ENCODE peak calls at places on chromosomes 16 and 17, in seven cellular contexts. Y is amygdala; C is activated CD4-positive, alpha-beta T cell treated with anti-CD3 and anti-CD28 coated beads for 48 hours; T is nephron progenitor cell; Z is iPS-NIHi11; B is thyroid gland; E is ELF-1. U is an unnamed sample.
A peak's percentile ranks its signal among the peaks of the same experiment; 100 is the strongest.

GRCh38 chr16:87469186-87469585 is 23.6 kb downstream of the ZCCHC14 start:
- DNase-seq in Z (no peak), T (no peak), Y (no peak), B (no peak), C (no peak), E (no peak), U (no peak)

GRCh38 chr16:610513-611381 is 20.0 kb upstream of the WFIKKN1 start:
- DNase-seq in T (no peak), E (peak; percentile 65), Z (peak; percentile 93), B (peak; percentile 61), C (peak; percentile 76), Y (no peak), U (peak; percentile 58)

GRCh38 chr16:11202260-11203091 is 53.5 kb downstream of the SOCS1 start:
- DNase-seq in B (no peak), T (no peak), Z (no peak), E (no peak), Y (no peak), C (no peak), U (peak; percentile 46)

GRCh38 chr17:265726-266125 is 84.3 kb upstream of the DOC2B start:
- DNase-seq in E (no peak), T (no peak), Z (no peak), C (no peak), Y (no peak), B (no peak), U (no peak)

GRCh38 chr16:3986235-3986544 is 105.7 kb upstream of the CREBBP start:
- DNase-seq in C (no peak), Y (no peak), T (no peak), Z (no peak), E (no peak), B (no peak), U (no peak)

GRCh38 chr16:2082983-2083364 is 35.2 kb downstream of the TSC2 start:
- DNase-seq in T (no peak), Y (no peak), B (no peak), E (no peak), Z (no peak), C (no peak), U (no peak)

GRCh38 chr17:82795615-82796014 is 43.8 kb downstream of the TBCD start:
- DNase-seq in C (no peak), Y (no peak), T (no peak), B (no peak), Z (no peak), E (no peak), U (no peak)

GRCh38 chr17:5785343-5785742 is 201.0 kb upstream of the NLRP1 start:
- DNase-seq in T (peak; percentile 47), B (no peak), C (no peak), Y (no peak), E (no peak), Z (no peak), U (no peak)

GRCh38 chr17:56708670-56709410 is 115.3 kb downstream of the NOG start:
- DNase-seq in C (no peak), Z (no peak), E (no peak), B (no peak), T (peak; percentile 8), Y (no peak), U (no peak)

GRCh38 chr16:88424536-88425230 is 28.4 kb upstream of the ZFPM1 start:
- DNase-seq in B (no peak), C (no peak), E (no peak), Z (no peak), T (no peak), Y (no peak), U (no peak)

GRCh38 chr16:83835972-83836566 is 28.3 kb downstream of the HSBP1 start:
- DNase-seq in B (no peak), C (no peak), Z (no peak), Y (no peak), T (no peak), E (no peak), U (no peak)

GRCh38 chr17:8103549-8103948 is 14.8 kb downstream of the ALOXE3 start:
- DNase-seq in E (no peak), Z (no peak), C (no peak), Y (no peak), B (no peak), T (no peak), U (no peak)

U was measured in BE2C.